ENCODE peak calls at places on chromosome 16, in ten cellular contexts. B, Z, I, W, K, A, U, J, F and L are unnamed samples.

GRCh38 chr16:17334096-17334495 is 136.7 kb downstream of the XYLT1 start:
- DNase-seq in B (no peak), Z (no peak), I (no peak), W (no peak), K (peak; percentile 72), A (no peak), U (no peak), J (peak; percentile 88), F (no peak), L (peak; percentile 32)

GRCh38 chr16:30934827-30935557 is 11.6 kb downstream of the FBXL19 start:
- DNase-seq in B (no peak), Z (peak; percentile 49), I (no peak), W (no peak), K (no peak), A (peak; percentile 37), U (peak; percentile 53), J (peak; percentile 35), F (peak; percentile 40), L (no peak)

GRCh38 chr16:67163164-67163902 is 1.2 kb upstream of the HSF4 start:
- DNase-seq in B (no peak), Z (no peak), I (peak; percentile 68), W (peak; percentile 65), K (peak; percentile 89), A (no peak), U (peak; percentile 58), J (peak; percentile 49), F (peak; percentile 84), L (no peak)

GRCh38 chr16:50696575-50697420 is 3.4 kb downstream of the NOD2 start:
- DNase-seq in B (peak; percentile 79), Z (peak; percentile 97), I (peak; percentile 81), W (peak; percentile 55), K (peak; percentile 91), A (peak; percentile 77), U (peak; percentile 74), J (peak; percentile 46), F (no peak), L (peak; percentile 50)

GRCh38 chr16:55204094-55204493 is 119.9 kb upstream of the IRX6 start:
- DNase-seq in B (no peak), Z (no peak), I (no peak), W (no peak), K (no peak), A (no peak), U (no peak), J (no peak), F (no peak), L (no peak)

GRCh38 chr16:3004319-3004718 is 8.4 kb upstream of the CLDN9 start:
- DNase-seq in B (no peak), Z (no peak), I (no peak), W (no peak), K (no peak), A (no peak), U (peak; percentile 39), J (no peak), F (no peak), L (no peak)

GRCh38 chr16:2298621-2299020 is 30.7 kb upstream of the RNPS1 start:
- DNase-seq in B (no peak), Z (no peak), I (no peak), W (no peak), K (no peak), A (no peak), U (no peak), J (no peak), F (no peak), L (no peak)

GRCh38 chr16:75250809-75251279 is 580 bp downstream of the BCAR1 start:
- DNase-seq in B (no peak), Z (no peak), I (peak; percentile 31), W (peak; percentile 60), K (peak; percentile 79), A (peak; percentile 80), U (peak; percentile 57), J (no peak), F (no peak), L (no peak)

GRCh38 chr16:49440156-49441065 is 66.8 kb downstream of the C16orf78 start:
- DNase-seq in B (no peak), Z (no peak), I (no peak), W (no peak), K (peak; percentile 24), A (no peak), U (no peak), J (no peak), F (peak; percentile 67), L (no peak)

GRCh38 chr16:23587726-23588125 is 8.4 kb downstream of the NDUFAB1 start:
- DNase-seq in B (no peak), Z (no peak), I (peak; percentile 36), W (no peak), K (no peak), A (no peak), U (no peak), J (peak; percentile 97), F (no peak), L (no peak)

GRCh38 chr16:67641779-67642708 is 2.9 kb upstream of the CARMIL2 start:
- DNase-seq in B (peak; percentile 78), Z (peak; percentile 84), I (peak; percentile 80), W (peak; percentile 64), K (peak; percentile 89), A (peak; percentile 75), U (peak; percentile 64), J (peak; percentile 34), F (peak; percentile 59), L (no peak)

GRCh38 chr16:68065716-68066305 is 19.4 kb upstream of the NFATC3 start:
- DNase-seq in B (no peak), Z (peak; percentile 61), I (no peak), W (no peak), K (no peak), A (peak; percentile 15), U (no peak), J (peak; percentile 86), F (no peak), L (no peak)

GRCh38 chr16:81296631-81297030 is 18.1 kb upstream of the GAN start:
- DNase-seq in B (no peak), Z (no peak), I (no peak), W (no peak), K (no peak), A (no peak), U (no peak), J (no peak), F (no peak), L (no peak)

GRCh38 chr16:4370570-4371480 is 823 bp upstream of the VASN start:
- DNase-seq in B (peak; percentile 82), Z (peak; percentile 82), I (peak; percentile 75), W (no peak), K (peak; percentile 90), A (no peak), U (peak; percentile 84), J (peak; percentile 89), F (no peak), L (peak; percentile 85)

GRCh38 chr16:11052080-11052808 is 107.9 kb downstream of the CLEC16A start:
- DNase-seq in B (no peak), Z (peak; percentile 43), I (no peak), W (no peak), K (peak; percentile 38), A (no peak), U (no peak), J (no peak), F (no peak), L (no peak)

GRCh38 chr16:85832578-85833539 is 33.4 kb downstream of the COX4I1 start:
- DNase-seq in B (no peak), Z (no peak), I (no peak), W (no peak), K (no peak), A (no peak), U (no peak), J (no peak), F (no peak), L (no peak)

GRCh38 chr16:67326472-67327309 is at the start of the genes KCTD19 and LRRC36:
- DNase-seq in B (peak; percentile 39), Z (peak; percentile 76), I (peak; percentile 45), W (peak; percentile 49), K (peak; percentile 74), A (peak; percentile 78), U (peak; percentile 57), J (no peak), F (peak; percentile 30), L (no peak)

GRCh38 chr16:13630292-13630850 is 289.6 kb upstream of the ERCC4 start:
- DNase-seq in B (no peak), Z (no peak), I (no peak), W (no peak), K (no peak), A (no peak), U (no peak), J (no peak), F (no peak), L (no peak)

GRCh38 chr16:76237471-76237870 is 39.7 kb upstream of the CNTNAP4 start:
- DNase-seq in B (no peak), Z (no peak), I (no peak), W (no peak), K (no peak), A (no peak), U (no peak), J (no peak), F (no peak), L (no peak)

GRCh38 chr16:70572050-70572925 is 48.7 kb downstream of the SF3B3 start:
- DNase-seq in B (no peak), Z (no peak), I (no peak), W (no peak), K (no peak), A (no peak), U (no peak), J (no peak), F (no peak), L (no peak)

GRCh38 chr16:27980076-27980775 is 83.3 kb downstream of the GSG1L start:
- DNase-seq in B (no peak), Z (no peak), I (no peak), W (no peak), K (peak; percentile 35), A (no peak), U (no peak), J (no peak), F (no peak), L (no peak)

GRCh38 chr16:22369221-22369811 is 5.1 kb downstream of the CDR2 start:
- DNase-seq in B (peak; percentile 51), Z (no peak), I (no peak), W (no peak), K (no peak), A (no peak), U (no peak), J (peak; percentile 49), F (no peak), L (no peak)
- H3K27ac ChIP-seq in B (peak overlapping the region; percentile 68), Z (peak overlapping the region; percentile 18), I (peak overlapping the region; percentile 49), W (no peak overlapping the region), K (peak overlapping the region; percentile 91), A (peak overlapping the region; percentile 93), U (peak overlapping the region; percentile 64), J (peak overlapping the region; percentile 85), F (no peak overlapping the region), L (peak overlapping the region; percentile 65)

GRCh38 chr16:48041861-48042435 is 113.8 kb downstream of the ABCC12 start:
- DNase-seq in B (no peak), Z (no peak), I (no peak), W (no peak), K (no peak), A (no peak), U (no peak), J (no peak), F (no peak), L (no peak)
- TF ChIP-seq CTCF in B (no peak), Z (no peak), I (no peak), W (no peak), K (no peak), A (no peak), U (peak; percentile 14), J (no peak), F (no peak), L (no peak)

GRCh38 chr16:84532299-84532724 is 27.9 kb upstream of the MEAK7 start:
- DNase-seq in B (peak; percentile 62), Z (peak; percentile 48), I (peak; percentile 61), W (peak; percentile 36), K (peak; percentile 78), A (no peak), U (peak; percentile 63), J (peak; percentile 99), F (no peak), L (peak; percentile 42)
- H3K27ac ChIP-seq in B (peak overlapping the region; percentile 48), Z (no peak overlapping the region), I (peak overlapping the region; percentile 81), W (no peak overlapping the region), K (peak overlapping the region; percentile 85), A (peak overlapping the region; percentile 80), U (peak overlapping the region; percentile 65), J (peak overlapping the region; percentile 71), F (peak overlapping the region; percentile 49), L (peak overlapping the region; percentile 54)

GRCh38 chr16:15055141-15056053 is 477 bp downstream of the NTAN1 start:
- DNase-seq in B (peak; percentile 54), Z (peak; percentile 58), I (no peak), W (peak; percentile 63), K (peak; percentile 82), A (no peak), U (peak; percentile 69), J (no peak), F (peak; percentile 30), L (no peak)
- TF ChIP-seq CTCF in B (no peak), Z (no peak), I (no peak), W (no peak), K (no peak), A (no peak), U (no peak), J (no peak), F (no peak), L (no peak)